ENCODE peak calls at places on chromosomes 4 and X, in nine cellular contexts. H, I, Y, C, N, R, M, X and G are unnamed samples.

GRCh38 chr4:109683621-109684253 is 19.5 kb downstream of the CASP6 start:
- DNase-seq in H (no peak), I (no peak), Y (no peak), C (no peak), N (no peak), R (no peak), M (no peak), X (no peak), G (no peak)

GRCh38 chr4:81651500-81651899 is 179.8 kb upstream of the RASGEF1B start:
- DNase-seq in H (no peak), I (no peak), Y (no peak), C (no peak), N (no peak), R (no peak), M (no peak), X (no peak), G (peak)

GRCh38 chrX:118823263-118824172 is at the start of gene ZCCHC12:
- DNase-seq in H (peak), I (peak), Y (no peak), C (peak), N (peak), R (no peak), M (peak), X (peak), G (peak)

GRCh38 chr4:157576671-157577070 is 356.1 kb downstream of the GRIA2 start:
- DNase-seq in H (no peak), I (no peak), Y (no peak), C (no peak), N (no peak), R (no peak), M (no peak), X (no peak), G (no peak)

GRCh38 chr4:185560316-185560715 is 25.0 kb upstream of the PDLIM3 start:
- DNase-seq in H (no peak), I (no peak), Y (no peak), C (no peak), N (no peak), R (no peak), M (no peak), X (no peak), G (no peak)

GRCh38 chr4:36006226-36006625 is 238.1 kb downstream of the ARAP2 start:
- DNase-seq in H (no peak), I (no peak), Y (no peak), C (no peak), N (no peak), R (no peak), M (no peak), X (no peak), G (peak)

GRCh38 chrX:147173586-147173985 is 359.0 kb upstream of the CXorf51A start:
- DNase-seq in H (no peak), I (no peak), Y (no peak), C (no peak), N (no peak), R (no peak), M (no peak), X (no peak), G (no peak)

GRCh38 chrX:73877687-73878086 is 314.7 kb downstream of the CHIC1 start:
- DNase-seq in H (no peak), I (no peak), Y (no peak), C (no peak), N (no peak), R (no peak), M (no peak), X (no peak), G (no peak)

GRCh38 chrX:10450229-10450958 is 170.0 kb downstream of the MID1 start:
- DNase-seq in H (no peak), I (no peak), Y (no peak), C (no peak), N (no peak), R (no peak), M (no peak), X (no peak), G (peak)

DNA sequence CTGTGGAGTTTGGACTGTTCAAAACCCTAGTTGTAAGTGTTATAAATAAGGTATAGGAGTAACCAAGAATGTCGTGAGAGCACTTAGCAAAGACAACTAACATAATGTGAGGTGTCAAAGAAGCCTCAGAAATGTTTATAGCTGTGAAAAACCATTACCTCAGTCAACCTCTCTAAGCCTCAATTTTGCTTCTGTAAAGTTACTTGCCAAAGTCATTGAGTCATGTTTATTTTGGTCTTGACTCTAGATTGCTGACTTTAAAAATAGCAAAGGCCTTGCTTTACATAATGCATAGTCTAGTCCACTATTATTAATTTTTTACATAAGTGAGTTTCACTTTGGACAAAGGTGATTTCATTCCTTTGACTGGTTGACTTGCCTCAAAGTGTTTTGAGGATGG is 257.6 kb upstream of the CXXC4 start:
- DNase-seq in H (no peak), I (no peak), Y (no peak), C (no peak), N (no peak), R (no peak), M (no peak), X (no peak), G (peak)
- TF ChIP-seq CTCF in H (no peak), I (no peak), Y (no peak), C (no peak), N (no peak), R (no peak), M (no peak), X (no peak), G (no peak)

GRCh38 chr4:64715741-64716140 is 306.5 kb upstream of the TECRL start:
- DNase-seq in H (no peak), I (no peak), Y (no peak), C (no peak), N (no peak), R (no peak), M (no peak), X (no peak), G (no peak)

GRCh38 chr4:64718091-64718490 is 308.8 kb upstream of the TECRL start:
- DNase-seq in H (no peak), I (no peak), Y (no peak), C (no peak), N (no peak), R (no peak), M (no peak), X (peak), G (no peak)

DNA sequence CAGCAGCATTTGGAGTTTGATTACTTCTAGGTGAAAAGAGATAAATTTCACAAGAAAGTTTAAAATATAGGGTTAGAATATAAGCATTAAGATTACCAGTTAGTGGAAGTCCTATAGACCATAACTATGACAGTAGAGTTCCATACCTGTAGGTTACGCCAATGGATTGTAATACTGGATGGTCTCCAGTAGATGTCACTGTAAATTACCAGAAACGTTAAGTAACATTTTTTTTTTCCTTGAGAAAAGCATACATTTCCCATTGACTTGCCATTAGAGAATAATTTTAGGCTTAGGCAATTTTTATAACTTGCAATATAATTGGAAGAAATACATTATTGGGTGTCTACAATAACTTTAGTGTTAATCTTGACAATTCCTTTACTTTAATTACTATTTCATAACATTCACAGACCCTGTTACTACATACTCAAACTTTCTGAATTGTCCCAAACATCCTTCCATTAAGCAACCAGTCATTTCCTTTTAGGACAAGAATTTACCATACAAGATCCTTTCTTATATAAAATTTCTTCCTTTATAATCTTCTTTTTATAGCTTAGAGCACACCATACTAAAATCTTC is 304.1 kb upstream of the TECRL start:
- DNase-seq in H (no peak), I (no peak), Y (no peak), C (no peak), N (no peak), R (no peak), M (no peak), X (no peak), G (peak)
- TF ChIP-seq CTCF in H (peak), I (peak), Y (peak), C (no peak), N (no peak), R (peak), M (peak), X (peak), G (peak)

GRCh38 chr4:3145251-3145908 is 70.9 kb downstream of the HTT start:
- DNase-seq in H (no peak), I (no peak), Y (no peak), C (no peak), N (no peak), R (no peak), M (no peak), X (no peak), G (peak)
- TF ChIP-seq CTCF in H (peak), I (peak), Y (peak), C (no peak), N (no peak), R (no peak), M (no peak), X (no peak), G (no peak)

GRCh38 chrX:133249659-133250058 is 31.5 kb upstream of the TFDP3 start:
- DNase-seq in H (no peak), I (no peak), Y (no peak), C (no peak), N (no peak), R (no peak), M (no peak), X (no peak), G (peak)
- TF ChIP-seq CTCF in H (peak), I (no peak), Y (no peak), C (no peak), N (peak), R (no peak), M (no peak), X (no peak), G (no peak)

GRCh38 chr4:1512081-1512737 is 106.0 kb upstream of the NKX1-1 start:
- DNase-seq in H (no peak), I (no peak), Y (no peak), C (peak), N (no peak), R (no peak), M (no peak), X (no peak), G (no peak)

GRCh38 chr4:1513936-1514483 is 107.8 kb upstream of the NKX1-1 start:
- DNase-seq in H (no peak), I (no peak), Y (no peak), C (no peak), N (no peak), R (no peak), M (no peak), X (no peak), G (no peak)

GRCh38 chr4:1514612-1515011 is 108.4 kb upstream of the NKX1-1 start:
- DNase-seq in H (no peak), I (no peak), Y (no peak), C (no peak), N (no peak), R (no peak), M (no peak), X (no peak), G (no peak)

GRCh38 chr4:1511441-1512041 is 105.3 kb upstream of the NKX1-1 start:
- DNase-seq in H (no peak), I (peak), Y (no peak), C (peak), N (peak), R (no peak), M (peak), X (no peak), G (peak)

DNA sequence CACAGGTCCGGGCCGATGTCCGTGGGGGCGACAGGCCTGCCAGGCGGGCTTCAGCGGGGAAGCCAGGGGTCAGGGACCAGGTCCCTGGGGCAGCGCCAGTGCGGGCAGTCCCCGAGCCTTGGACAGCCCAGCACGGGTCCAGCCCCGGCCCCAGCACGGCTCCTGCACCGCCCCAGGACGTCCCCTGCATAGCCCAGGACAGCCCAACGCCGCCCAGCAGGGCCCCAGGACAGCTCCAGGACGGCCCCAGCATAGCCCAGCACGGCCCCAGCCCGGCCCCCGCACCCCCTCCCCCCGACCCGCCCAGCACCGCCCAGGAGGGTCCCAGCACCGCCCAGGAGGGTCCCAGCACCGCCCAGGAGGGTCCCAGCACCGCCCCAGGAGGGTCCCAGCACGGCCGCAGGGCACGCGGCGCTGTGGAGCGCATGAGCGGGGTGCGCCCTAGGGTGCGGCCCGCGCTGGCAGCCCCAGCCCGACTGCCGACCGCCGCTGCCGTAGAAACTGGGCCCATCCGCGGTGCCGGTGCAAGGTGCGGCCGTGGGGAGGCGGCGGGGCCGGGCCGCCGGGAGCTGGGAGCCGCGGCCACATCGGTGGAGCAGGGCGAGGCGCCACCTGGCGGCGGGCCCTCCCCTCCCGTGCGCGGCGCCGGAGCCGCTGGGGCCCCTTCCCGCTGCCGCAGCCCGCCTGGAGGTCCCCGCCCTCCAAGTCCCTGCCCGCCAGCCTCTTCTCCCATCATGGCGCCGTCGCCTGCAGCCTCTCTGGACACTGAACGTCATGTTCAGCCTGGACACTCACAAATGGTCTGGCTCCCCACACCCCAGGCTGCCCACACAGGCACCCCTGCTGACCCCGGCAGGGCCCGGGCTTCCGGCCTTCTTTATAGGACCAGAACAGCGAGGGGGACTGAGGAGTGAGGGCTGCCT is 106.8 kb upstream of the NKX1-1 start:
- DNase-seq in H (peak), I (no peak), Y (no peak), C (peak), N (peak), R (no peak), M (peak), X (peak), G (no peak)
- TF ChIP-seq CTCF in H (peak), I (peak), Y (no peak), C (no peak), N (no peak), R (peak), M (peak), X (peak), G (peak)

DNA sequence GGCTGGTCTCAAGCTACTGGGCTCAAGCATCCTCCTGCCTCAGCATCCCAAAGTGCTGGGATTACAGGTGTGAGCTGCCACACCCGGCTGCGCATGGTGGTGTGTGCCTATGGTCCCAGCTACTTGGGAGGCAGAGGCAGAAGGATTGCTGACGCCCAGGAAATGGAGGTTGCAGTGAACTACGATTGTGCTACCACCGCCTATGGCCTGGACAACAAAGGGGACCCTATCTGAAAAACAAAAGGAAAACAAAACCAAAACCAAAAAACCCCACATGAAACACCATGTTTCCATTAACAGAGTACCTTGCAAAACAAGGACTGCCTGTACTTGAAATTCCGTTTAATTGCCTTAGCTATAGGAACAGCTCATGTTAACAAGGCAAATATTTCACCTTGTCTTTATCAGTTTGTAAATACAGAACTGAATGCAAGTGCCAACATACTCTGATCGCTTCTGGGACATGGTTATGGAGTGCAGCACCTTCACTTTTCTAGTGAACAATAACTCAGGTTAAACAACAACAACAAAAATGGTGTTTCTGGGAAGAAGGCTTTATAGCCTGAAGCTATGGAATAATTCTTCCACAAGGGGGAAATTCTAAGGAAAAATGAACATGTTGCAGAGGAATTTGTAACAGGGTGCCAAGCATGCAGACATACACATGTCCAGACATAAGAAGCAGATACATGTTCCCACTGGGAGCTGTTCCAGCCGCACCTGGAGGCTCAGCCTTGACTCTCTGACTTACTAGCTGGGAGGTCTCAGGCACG is 73.2 kb upstream of the STS start:
- DNase-seq in H (no peak), I (no peak), Y (no peak), C (no peak), N (no peak), R (no peak), M (no peak), X (no peak), G (peak)
- TF ChIP-seq CTCF in H (peak), I (no peak), Y (no peak), C (no peak), N (no peak), R (no peak), M (no peak), X (no peak), G (no peak)

DNA sequence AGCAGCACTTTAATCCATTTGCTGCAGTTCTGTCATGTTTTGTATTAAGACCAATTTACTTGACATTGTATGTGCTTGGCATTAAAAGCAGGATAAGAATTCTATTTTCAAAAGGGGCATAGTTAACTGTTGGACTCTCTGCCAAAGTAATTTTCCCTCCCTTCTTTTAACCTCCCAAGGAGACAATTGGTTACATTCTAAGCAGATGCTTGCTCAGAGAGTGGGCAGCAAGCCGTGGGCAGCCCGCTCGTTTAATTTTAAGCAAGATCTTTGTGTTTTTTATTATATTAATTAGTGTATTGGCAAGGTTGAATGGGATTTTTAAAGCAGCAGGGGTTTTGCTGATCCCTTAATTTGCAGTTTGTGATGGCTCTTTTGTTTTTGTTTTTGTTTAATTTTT is 37.1 kb upstream of the KLHL8 start:
- DNase-seq in H (no peak), I (no peak), Y (no peak), C (no peak), N (no peak), R (no peak), M (no peak), X (no peak), G (no peak)
- TF ChIP-seq CTCF in H (no peak), I (no peak), Y (no peak), C (no peak), N (no peak), R (no peak), M (no peak), X (no peak), G (no peak)

DNA sequence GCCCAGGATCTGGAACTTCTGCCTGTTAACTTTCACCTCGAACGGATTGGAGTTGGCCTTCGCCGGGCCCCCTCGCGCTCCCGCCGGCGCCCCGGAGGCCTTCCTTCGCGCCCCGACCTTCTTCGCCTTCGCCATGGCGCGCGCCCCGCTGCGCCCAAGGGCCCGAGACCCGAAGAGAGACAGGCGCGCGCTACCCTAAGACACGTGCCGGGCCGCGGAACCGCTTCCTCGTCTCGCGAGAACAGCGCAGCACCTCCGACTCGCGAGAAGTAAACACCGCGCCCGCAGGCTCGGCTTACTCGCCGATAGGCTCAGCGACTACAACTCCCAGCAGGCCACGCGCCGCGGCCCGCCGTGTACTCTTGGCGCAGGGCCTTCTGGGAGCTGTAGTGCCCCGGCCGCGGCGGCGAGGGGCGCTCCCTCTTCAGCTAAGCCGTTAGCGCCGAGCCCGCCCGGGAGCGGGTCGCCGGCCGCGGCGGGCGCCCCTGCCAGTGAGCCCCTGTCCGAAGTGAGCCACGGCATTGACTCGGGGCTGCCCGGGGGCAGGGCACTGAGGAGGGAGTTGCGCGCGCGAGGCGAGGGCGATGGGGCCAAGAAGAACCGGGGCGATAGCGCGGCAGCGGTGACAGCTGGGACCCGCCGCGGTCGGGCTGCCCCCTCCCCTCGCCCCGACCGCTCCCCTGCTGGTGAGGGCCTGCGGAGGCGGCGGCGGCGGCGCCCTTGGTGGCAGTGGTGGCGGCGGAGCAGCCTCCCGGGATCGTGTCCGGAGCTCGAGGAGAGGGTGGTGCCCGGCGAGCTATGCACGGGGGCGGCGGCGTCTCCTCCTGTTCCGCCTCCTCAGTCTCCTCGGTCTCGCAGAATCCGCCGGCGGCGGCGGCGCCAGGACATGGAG is at the start of the genes GRK4 and NOP14:
- DNase-seq in H (peak), I (peak), Y (peak), C (peak), N (peak), R (peak), M (peak), X (peak), G (peak)
- TF ChIP-seq CTCF in H (peak), I (no peak), Y (peak), C (no peak), N (no peak), R (peak), M (peak), X (no peak), G (peak)

DNA sequence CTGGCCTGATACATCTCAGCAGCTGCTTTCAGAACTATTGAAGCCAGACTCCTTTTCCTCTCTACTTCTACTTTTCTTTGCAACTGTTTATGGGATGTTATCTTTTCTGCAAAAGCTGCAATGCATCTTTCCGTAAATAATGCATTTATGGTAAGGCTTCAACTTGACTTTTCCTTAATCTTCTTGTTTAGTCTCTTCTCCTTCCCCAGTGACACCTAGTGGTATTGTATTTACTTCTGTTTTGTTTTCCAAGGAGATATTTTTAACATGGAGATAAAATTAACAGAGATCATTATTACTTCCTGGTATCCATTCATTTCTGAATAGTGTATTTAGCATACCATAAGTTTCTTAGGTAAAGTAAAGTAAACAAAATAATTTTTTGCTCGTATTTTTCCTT is 1548.8 kb downstream of the PCDH7 start:
- DNase-seq in H (no peak), I (no peak), Y (no peak), C (no peak), N (no peak), R (no peak), M (no peak), X (no peak), G (peak)
- TF ChIP-seq CTCF in H (peak), I (no peak), Y (no peak), C (no peak), N (peak), R (no peak), M (no peak), X (no peak), G (no peak)